ENCODE peak calls at places on chromosomes 5 and 9, in four cellular contexts. Q is mucosa of descending colon, E is coronary artery, M is cardiac fibroblast. G is an unnamed sample.

GRCh38 chr9:132502480-132502879 is 79.9 kb upstream of the BARHL1 start:
- DNase-seq in Q (no peak), E (no peak), M (no peak), G (no peak)

GRCh38 chr9:92146610-92147009 is 31.4 kb upstream of the SPTLC1 start:
- DNase-seq in M (peak; percentile 59), E (no peak), Q (no peak), G (peak; percentile 64)

GRCh38 chr9:135290566-135290965 is 189.0 kb upstream of the PPP1R26 start:
- DNase-seq in E (no peak), M (no peak), Q (no peak), G (no peak)

GRCh38 chr5:151805414-151806225 is 33.9 kb downstream of the G3BP1 start:
- DNase-seq in E (no peak), M (peak; percentile 81), Q (no peak), G (peak; percentile 89)

GRCh38 chr5:119031047-119031886 is 39.6 kb upstream of the DMXL1 start:
- DNase-seq in E (no peak), Q (no peak), M (no peak), G (no peak)

GRCh38 chr5:96807099-96807654 is 568 bp downstream of the ERAP1 start:
- DNase-seq in E (peak; percentile 89), Q (peak; percentile 83), M (peak; percentile 74), G (peak; percentile 57)

GRCh38 chr9:33161589-33162132 is 5.5 kb downstream of the B4GALT1 start:
- DNase-seq in Q (peak; percentile 70), M (peak; percentile 49), E (peak; percentile 46), G (peak; percentile 63)

GRCh38 chr5:173312821-173313220 is 15.4 kb downstream of the STC2 start:
- DNase-seq in M (no peak), Q (no peak), E (no peak), G (no peak)

GRCh38 chr9:4333231-4333740 is 33.4 kb upstream of the GLIS3 start:
- DNase-seq in M (peak; percentile 59), Q (no peak), E (no peak), G (peak; percentile 74)

GRCh38 chr5:95730730-95731570 is at the start of gene RHOBTB3:
- DNase-seq in Q (peak; percentile 88), E (peak; percentile 94), M (peak; percentile 98), G (peak; percentile 94)

GRCh38 chr9:89036862-89037261 is 45.6 kb downstream of the S1PR3 start:
- DNase-seq in E (no peak), M (no peak), Q (no peak), G (no peak)

GRCh38 chr5:53479656-53480473 is 564 bp upstream of the FST start:
- DNase-seq in Q (peak; percentile 50), E (no peak), M (peak; percentile 78), G (peak; percentile 66)

GRCh38 chr5:137649228-137649890 is 86.5 kb downstream of the KLHL3 start:
- DNase-seq in Q (peak; percentile 11), E (no peak), M (peak; percentile 81), G (peak; percentile 27)

GRCh38 chr5:135216813-135217154 is 182.2 kb downstream of the MACROH2A1 start:
- DNase-seq in E (no peak), Q (no peak), M (no peak), G (no peak)

GRCh38 chr5:170297589-170298462 is at the start of gene LCP2:
- DNase-seq in E (peak; percentile 70), M (no peak), Q (peak; percentile 47), G (no peak)

GRCh38 chr5:177496111-177497010 is 1.0 kb downstream of the PDLIM7 start:
- DNase-seq in M (peak; percentile 94), Q (peak; percentile 41), E (peak; percentile 93), G (peak; percentile 86)

GRCh38 chr5:173318338-173318737 is 9.9 kb downstream of the STC2 start:
- DNase-seq in E (no peak), M (no peak), Q (no peak), G (no peak)

GRCh38 chr5:68875351-68875750 is 218.5 kb upstream of the SLC30A5 start:
- DNase-seq in Q (no peak), E (no peak), M (no peak), G (no peak)

GRCh38 chr5:38835887-38836286 is 9.9 kb upstream of the OSMR start:
- DNase-seq in M (peak; percentile 94), E (no peak), Q (no peak), G (peak; percentile 96)

GRCh38 chr5:107483196-107483595 is 187.5 kb downstream of the EFNA5 start:
- DNase-seq in M (no peak), E (no peak), Q (no peak), G (no peak)

GRCh38 chr9:128555180-128555721 is 2.9 kb downstream of the SPTAN1 start:
- DNase-seq in E (no peak), Q (no peak), M (peak; percentile 76), G (peak; percentile 80)

GRCh38 chr9:128556915-128557634 is 4.7 kb downstream of the SPTAN1 start:
- DNase-seq in E (no peak), Q (no peak), M (no peak), G (no peak)

GRCh38 chr9:128554155-128554862 is 1.9 kb downstream of the SPTAN1 start:
- DNase-seq in Q (peak; percentile 34), E (peak; percentile 87), M (peak; percentile 94), G (peak; percentile 93)

GRCh38 chr9:128556276-128556675 is 3.9 kb downstream of the SPTAN1 start:
- DNase-seq in M (no peak), E (no peak), Q (no peak), G (no peak)

DNA sequence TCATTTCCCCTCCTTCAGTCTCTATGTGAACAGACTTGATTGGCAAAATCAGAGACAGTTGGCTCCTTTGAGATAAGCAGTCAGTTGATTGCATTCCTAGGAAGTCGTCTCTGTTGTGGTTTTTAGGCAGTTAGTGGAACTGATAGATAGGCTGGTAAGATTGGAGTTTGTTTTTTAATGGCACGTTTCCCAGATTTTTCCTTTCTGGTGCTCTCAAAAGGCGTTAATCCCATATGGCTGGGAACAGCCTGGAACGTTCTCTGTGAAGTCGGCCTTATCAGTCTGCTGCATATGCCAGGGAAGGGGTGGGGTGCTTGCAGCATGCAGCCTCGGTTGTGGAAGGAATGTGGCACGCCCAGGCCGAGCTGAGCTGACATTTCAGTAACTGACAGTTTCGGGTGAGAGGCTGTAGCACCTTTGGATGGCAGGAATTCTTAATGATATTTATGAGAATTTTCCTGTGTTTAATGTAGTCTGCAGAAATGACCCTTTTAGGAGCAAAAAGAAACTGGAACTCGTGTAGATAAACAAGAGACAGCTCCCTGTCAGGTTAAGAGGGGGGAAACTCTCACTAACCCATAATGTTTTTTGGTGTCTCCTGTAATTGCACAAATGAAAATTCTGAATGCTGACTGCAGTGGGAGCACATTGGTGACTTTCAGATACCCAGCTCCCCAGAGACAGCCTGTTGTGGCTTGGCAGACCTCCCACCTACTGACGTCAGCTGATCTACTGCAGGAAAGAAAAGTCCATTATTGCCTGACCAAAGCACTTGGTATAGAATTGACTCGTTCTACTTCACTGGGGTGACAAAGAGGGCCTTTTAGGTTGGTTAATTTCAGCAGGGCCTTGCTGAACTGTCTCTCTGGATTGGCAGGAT is 6.3 kb downstream of the SPTAN1 start:
- DNase-seq in Q (peak; percentile 89), M (peak; percentile 94), E (peak; percentile 89), G (peak; percentile 96)
- H3K4me3 ChIP-seq in Q (no peak overlapping the region), M (peak overlapping the region; percentile 27), E (peak overlapping the region; percentile 47), G (peak overlapping the region; percentile 40)

GRCh38 chr9:16133556-16134227 is 580.8 kb downstream of the CCDC171 start:
- DNase-seq in E (no peak), Q (peak; percentile 53), M (peak; percentile 67), G (peak; percentile 35)
- TF ChIP-seq CTCF in E (no peak), Q (no peak), M (peak; percentile 75), G (peak; percentile 37)

GRCh38 chr9:8660383-8660782 is 860.8 kb upstream of the DMAC1 start:
- DNase-seq in Q (peak; percentile 42), M (peak; percentile 7), E (no peak), G (peak; percentile 93)
- H3K4me3 ChIP-seq in Q (no peak overlapping the region), M (no peak overlapping the region), E (no peak overlapping the region), G (no peak overlapping the region)

GRCh38 chr9:124766326-124766725 is 4.8 kb downstream of the NR6A1 start:
- DNase-seq in Q (no peak), M (no peak), E (no peak), G (no peak)

GRCh38 chr9:124766815-124767554 is 4.1 kb downstream of the NR6A1 start:
- DNase-seq in E (no peak), M (no peak), Q (no peak), G (no peak)

GRCh38 chr9:124762633-124763032 is 8.5 kb downstream of the NR6A1 start:
- DNase-seq in E (no peak), Q (no peak), M (no peak), G (no peak)

GRCh38 chr9:124765439-124765835 is 5.7 kb downstream of the NR6A1 start:
- DNase-seq in Q (no peak), E (no peak), M (no peak), G (no peak)

DNA sequence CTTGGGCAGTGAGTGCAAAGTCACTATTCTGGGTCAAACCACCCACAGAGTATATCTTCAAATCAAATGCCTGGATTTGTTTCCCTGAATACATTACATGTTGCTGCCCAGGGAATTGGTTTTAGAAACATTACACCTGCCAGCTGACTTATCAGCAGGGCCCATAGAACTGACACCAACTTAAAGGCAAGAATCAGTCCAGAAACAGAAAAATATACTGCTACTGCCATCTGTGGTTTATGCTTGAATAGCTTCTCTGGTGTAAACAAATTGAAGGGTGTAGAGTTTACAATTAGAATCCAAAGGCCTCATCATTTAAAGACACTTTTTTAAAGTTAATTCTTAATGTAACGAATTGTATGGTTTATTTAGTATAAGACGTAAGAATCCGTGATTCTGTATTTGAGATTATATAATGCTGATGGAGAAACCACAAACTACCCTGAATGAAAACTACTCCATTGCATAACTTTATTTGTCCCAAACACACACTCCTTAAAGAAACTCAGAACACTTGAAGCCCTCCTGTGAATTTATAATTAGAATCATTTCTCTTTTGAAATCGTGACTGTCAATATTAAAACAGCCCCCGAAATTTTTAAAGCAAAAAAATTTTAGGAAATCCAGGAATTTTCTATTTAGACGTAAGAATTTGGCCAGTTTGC is 6.2 kb downstream of the NR6A1 start:
- DNase-seq in Q (no peak), E (no peak), M (peak; percentile 41), G (peak; percentile 39)
- TF ChIP-seq CTCF in Q (no peak), E (no peak), M (peak; percentile 33), G (peak; percentile 30)

GRCh38 chr5:75611324-75612210 is at the start of gene ANKDD1B:
- DNase-seq in M (peak; percentile 37), E (no peak), Q (peak; percentile 46), G (peak; percentile 77)
- H3K4me3 ChIP-seq in M (peak within 1 kb of the TSS; percentile 50), E (peak within 1 kb of the TSS; percentile 70), Q (peak within 1 kb of the TSS; percentile 25), G (peak within 1 kb of the TSS; percentile 48)